ENCODE peak calls at places on chromosomes 3 and 15, in ten cellular contexts. K, S, E, B, Z, C, L, J, T and G are unnamed samples.
A peak's percentile ranks its signal among the peaks of the same experiment; 100 is the strongest.

GRCh38 chr3:118932822-118933558 is 101.7 kb downstream of the IGSF11 start:
- DNase-seq in C (peak; percentile 19), K (no peak), Z (no peak), S (no peak), J (no peak), L (peak; percentile 70), E (peak; percentile 47), T (no peak), B (no peak), G (peak; percentile 18)

GRCh38 chr3:13655074-13655913 is 106.4 kb downstream of the FBLN2 start:
- DNase-seq in B (peak; percentile 91), Z (no peak), K (no peak), E (peak; percentile 38), C (peak; percentile 31), S (peak; percentile 62), T (no peak), J (no peak), L (no peak), G (peak; percentile 29)

GRCh38 chr3:48543271-48543866 is 13.2 kb downstream of the PFKFB4 start:
- DNase-seq in T (no peak), J (no peak), Z (no peak), C (no peak), S (no peak), K (no peak), E (no peak), L (peak; percentile 77), B (no peak), G (no peak)

GRCh38 chr15:93823971-93824866 is 407.1 kb upstream of the MCTP2 start:
- DNase-seq in C (no peak), B (no peak), E (no peak), J (no peak), S (no peak), T (no peak), L (no peak), K (no peak), Z (no peak), G (no peak)

GRCh38 chr3:137259709-137260108 is 301.9 kb downstream of the IL20RB start:
- DNase-seq in K (no peak), S (no peak), B (no peak), E (no peak), J (no peak), C (no peak), T (no peak), Z (no peak), L (no peak), G (no peak)

GRCh38 chr15:40274350-40275274 is 8.3 kb downstream of the ANKRD63 start:
- DNase-seq in E (peak; percentile 86), T (peak; percentile 66), C (peak; percentile 84), J (peak; percentile 42), S (peak; percentile 40), B (peak; percentile 79), L (peak; percentile 90), K (peak; percentile 91), Z (peak; percentile 84), G (peak; percentile 88)

GRCh38 chr3:61561374-61562041 is at the start of gene PTPRG:
- DNase-seq in K (peak; percentile 88), B (no peak), C (peak; percentile 92), J (peak; percentile 4), S (peak; percentile 68), T (peak; percentile 84), E (peak; percentile 90), L (peak; percentile 97), Z (peak; percentile 84), G (no peak)

GRCh38 chr3:147989344-147989743 is 580.2 kb downstream of the ZIC1 start:
- DNase-seq in T (no peak), E (no peak), L (no peak), Z (no peak), K (no peak), J (no peak), B (no peak), C (no peak), S (no peak), G (no peak)

GRCh38 chr3:47010050-47010712 is 30.7 kb downstream of the NBEAL2 start:
- DNase-seq in E (no peak), Z (peak; percentile 49), T (no peak), S (no peak), K (peak; percentile 53), C (peak; percentile 44), J (no peak), B (no peak), L (peak; percentile 76), G (no peak)

GRCh38 chr3:55801676-55802075 is 314.6 kb upstream of the WNT5A start:
- DNase-seq in C (no peak), K (no peak), S (no peak), L (no peak), J (no peak), T (no peak), Z (no peak), B (no peak), E (no peak), G (no peak)

GRCh38 chr3:52190294-52190841 is 7.6 kb upstream of the ALAS1 start:
- DNase-seq in L (no peak), T (peak; percentile 54), S (no peak), B (no peak), C (peak; percentile 68), E (no peak), K (no peak), Z (no peak), J (no peak), G (peak; percentile 14)

GRCh38 chr15:79431636-79432344 is at the start of gene MINAR1:
- DNase-seq in J (no peak), K (no peak), L (no peak), C (peak; percentile 32), B (no peak), Z (no peak), S (peak; percentile 39), E (peak; percentile 38), T (no peak), G (peak; percentile 26)

GRCh38 chr15:28179270-28179669 is 80.2 kb upstream of the OCA2 start:
- DNase-seq in L (no peak), Z (no peak), K (no peak), S (no peak), T (no peak), E (no peak), J (no peak), B (no peak), C (no peak), G (no peak)

GRCh38 chr15:75182187-75183131 is 19.2 kb upstream of the C15orf39 start:
- DNase-seq in T (no peak), Z (no peak), K (peak; percentile 65), L (peak; percentile 60), C (peak; percentile 13), B (no peak), J (no peak), S (no peak), E (no peak), G (no peak)

GRCh38 chr3:77449459-77449858 is 409.6 kb downstream of the ROBO2 start:
- DNase-seq in T (no peak), L (no peak), J (no peak), Z (no peak), K (no peak), S (no peak), C (no peak), E (no peak), B (no peak), G (no peak)

GRCh38 chr3:100231668-100232067 is 29.1 kb upstream of the TBC1D23 start:
- DNase-seq in C (no peak), L (no peak), Z (no peak), K (no peak), B (no peak), J (no peak), S (no peak), T (no peak), E (no peak), G (no peak)

DNA sequence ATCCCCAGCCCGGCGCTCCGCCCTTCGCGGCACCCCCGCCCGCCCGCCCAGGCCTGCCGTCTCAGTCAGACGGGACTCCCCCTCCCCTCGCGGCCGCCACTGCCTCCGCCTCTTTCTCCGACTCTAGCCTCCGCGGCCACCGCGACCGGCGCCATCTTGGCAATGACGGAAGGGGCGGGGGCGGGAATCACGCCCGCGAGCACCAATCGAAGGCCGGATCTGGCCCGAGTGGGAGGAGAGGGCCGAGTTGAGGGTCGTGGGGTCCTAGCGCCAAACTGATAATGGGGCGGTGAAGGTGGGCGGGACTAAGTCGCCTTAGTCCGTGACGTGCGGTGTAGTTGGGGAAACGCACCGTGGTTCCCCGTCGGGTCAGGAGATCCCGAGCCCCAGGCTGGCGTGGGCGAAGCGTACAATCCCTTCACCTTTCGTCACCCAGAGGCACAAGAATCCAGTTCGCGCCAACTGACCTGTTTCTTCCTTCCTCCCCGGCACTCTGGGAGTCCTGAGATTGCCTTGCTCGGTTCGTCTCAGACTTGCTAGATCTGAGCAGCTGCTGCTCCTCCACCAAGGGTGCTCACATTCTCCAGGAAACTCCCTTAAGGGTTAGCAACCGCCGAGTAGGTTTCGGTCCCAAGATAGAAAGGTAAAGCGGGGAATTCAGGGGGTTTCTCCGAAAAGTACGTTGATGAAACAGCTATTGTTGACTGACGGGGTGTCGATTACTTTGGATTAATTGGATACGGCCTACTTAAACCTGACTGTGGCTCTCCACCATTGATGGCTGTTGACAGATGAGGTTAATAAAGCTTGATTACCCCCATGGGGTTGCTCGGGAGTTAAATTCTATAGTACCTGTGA is at the start of gene DENND4A:
- DNase-seq in L (peak; percentile 99), K (peak; percentile 99), C (peak; percentile 98), B (peak; percentile 91), J (peak; percentile 94), S (peak; percentile 91), Z (peak; percentile 98), E (peak; percentile 98), T (peak; percentile 96), G (peak; percentile 99)
- TF ChIP-seq POLR2A in L (peak; percentile 54), K (peak; percentile 73), C (peak; percentile 94), B (peak; percentile 91), J (peak; percentile 67), S (peak; percentile 93), Z (peak; percentile 71), E (peak; percentile 90), T (peak; percentile 75), G (peak; percentile 99)

DNA sequence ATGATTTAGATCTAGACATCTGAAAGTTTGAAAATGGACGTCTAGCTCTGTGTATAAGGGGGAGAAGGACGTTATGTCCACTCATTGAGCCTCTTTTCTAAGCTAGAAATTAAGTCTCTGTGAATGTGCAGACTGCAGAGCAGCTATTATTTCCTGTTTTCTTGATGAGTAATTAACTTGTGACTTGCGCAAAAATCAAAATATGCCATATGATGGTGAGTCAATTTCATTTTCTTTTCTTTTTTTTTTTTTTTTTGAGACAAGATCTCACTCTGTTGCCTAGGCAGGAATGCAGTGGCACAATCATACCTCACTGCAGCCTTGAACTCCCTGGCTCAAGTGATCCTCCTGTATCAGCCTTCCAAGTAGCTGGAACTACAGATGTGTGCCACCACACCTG is 14.1 kb downstream of the LACTB start:
- DNase-seq in B (no peak), T (no peak), K (no peak), E (no peak), S (no peak), Z (no peak), L (no peak), C (no peak), J (no peak), G (peak; percentile 33)
- TF ChIP-seq POLR2A in B (no peak), T (no peak), K (no peak), E (no peak), S (no peak), Z (no peak), L (no peak), C (no peak), J (no peak), G (no peak)

GRCh38 chr15:84982301-84982920 is 755 bp downstream of the PDE8A start:
- DNase-seq in E (peak; percentile 54), S (no peak), Z (peak; percentile 52), C (peak; percentile 24), L (peak; percentile 77), J (no peak), B (peak; percentile 38), K (peak; percentile 77), T (no peak), G (peak; percentile 31)
- TF ChIP-seq POLR2A in E (no peak), S (no peak), Z (no peak), C (no peak), L (peak; percentile 13), J (no peak), B (no peak), K (no peak), T (no peak), G (no peak)

GRCh38 chr15:96351801-96352593 is 21.5 kb downstream of the NR2F2 start:
- DNase-seq in B (no peak), Z (peak; percentile 56), L (no peak), C (no peak), E (no peak), T (no peak), K (peak; percentile 46), S (no peak), J (no peak), G (no peak)
- TF ChIP-seq POLR2A in B (no peak), Z (no peak), L (no peak), C (no peak), E (no peak), T (no peak), K (no peak), S (no peak), J (no peak), G (no peak)